ENCODE peak calls at places on chromosomes 1 and 21, in four cellular contexts. Y, I, C and R are unnamed samples.

GRCh38 chr21:38945536-38946245 is 140.0 kb downstream of the ETS2 start:
- DNase-seq in C (no peak), Y (no peak), I (no peak), R (no peak)

GRCh38 chr1:66624412-66625060 is 90.6 kb downstream of the SGIP1 start:
- DNase-seq in I (no peak), Y (no peak), C (no peak), R (no peak)

GRCh38 chr1:23601968-23602876 is 42.9 kb upstream of the ID3 start:
- DNase-seq in I (no peak), C (no peak), Y (no peak), R (no peak)

GRCh38 chr1:185816460-185816859 is 82.3 kb downstream of the HMCN1 start:
- DNase-seq in I (no peak), Y (no peak), C (no peak), R (no peak)

GRCh38 chr1:26038477-26038876 is 7.4 kb downstream of the SLC30A2 start:
- DNase-seq in I (no peak), Y (no peak), C (no peak), R (no peak)

GRCh38 chr1:96409689-96410088 is 311.9 kb upstream of the PTBP2 start:
- DNase-seq in I (no peak), Y (no peak), C (no peak), R (no peak)

GRCh38 chr1:117590273-117590925 is 15.4 kb upstream of the TENT5C start:
- DNase-seq in C (no peak), I (no peak), Y (no peak), R (peak; percentile 28)

GRCh38 chr1:76269175-76269574 is 194.6 kb downstream of the ST6GALNAC3 start:
- DNase-seq in I (no peak), Y (no peak), C (no peak), R (no peak)

GRCh38 chr1:25748531-25749205 is 51.3 kb upstream of the SELENON start:
- DNase-seq in C (no peak), I (no peak), Y (no peak), R (no peak)

GRCh38 chr1:196734006-196734405 is 40.6 kb upstream of the CFHR3 start:
- DNase-seq in Y (no peak), I (no peak), C (no peak), R (no peak)

GRCh38 chr1:56212143-56212542 is 367.2 kb downstream of the PLPP3 start:
- DNase-seq in Y (no peak), I (no peak), C (no peak), R (no peak)

GRCh38 chr21:14536929-14537328 is 9.2 kb downstream of the SAMSN1 start:
- DNase-seq in I (no peak), C (no peak), Y (no peak), R (no peak)

GRCh38 chr1:6445062-6445763 is 20.6 kb downstream of the ESPN start:
- DNase-seq in C (peak; percentile 64), I (peak; percentile 74), Y (no peak), R (no peak)

GRCh38 chr1:109136766-109137165 is 22.9 kb downstream of the ELAPOR1 start:
- DNase-seq in Y (no peak), C (no peak), I (peak; percentile 37), R (no peak)

GRCh38 chr1:75996196-75996595 is 64.0 kb upstream of the ASB17 start:
- DNase-seq in Y (no peak), I (no peak), C (no peak), R (no peak)

GRCh38 chr1:38773483-38773882 is 86.1 kb downstream of the RRAGC start:
- DNase-seq in I (no peak), Y (no peak), C (peak; percentile 37), R (no peak)

GRCh38 chr1:46181343-46182260 is 5.3 kb upstream of the P3R3URF start:
- DNase-seq in C (no peak), Y (no peak), I (peak; percentile 56), R (no peak)

GRCh38 chr21:45011911-45012660 is 62.3 kb upstream of the ADARB1 start:
- DNase-seq in C (no peak), I (peak; percentile 19), Y (no peak), R (no peak)

GRCh38 chr1:184567648-184568047 is 180.8 kb downstream of the C1orf21 start:
- DNase-seq in C (no peak), I (no peak), Y (no peak), R (no peak)

GRCh38 chr1:160733933-160734332 is 5.1 kb upstream of the SLAMF7 start:
- DNase-seq in C (no peak), I (no peak), Y (no peak), R (no peak)

GRCh38 chr1:87155648-87156047 is 173.0 kb upstream of the LMO4 start:
- DNase-seq in I (no peak), C (no peak), Y (no peak), R (no peak)

GRCh38 chr1:157496121-157496526 is 56.2 kb downstream of the FCRL5 start:
- DNase-seq in C (peak; percentile 74), I (no peak), Y (no peak), R (no peak)

DNA sequence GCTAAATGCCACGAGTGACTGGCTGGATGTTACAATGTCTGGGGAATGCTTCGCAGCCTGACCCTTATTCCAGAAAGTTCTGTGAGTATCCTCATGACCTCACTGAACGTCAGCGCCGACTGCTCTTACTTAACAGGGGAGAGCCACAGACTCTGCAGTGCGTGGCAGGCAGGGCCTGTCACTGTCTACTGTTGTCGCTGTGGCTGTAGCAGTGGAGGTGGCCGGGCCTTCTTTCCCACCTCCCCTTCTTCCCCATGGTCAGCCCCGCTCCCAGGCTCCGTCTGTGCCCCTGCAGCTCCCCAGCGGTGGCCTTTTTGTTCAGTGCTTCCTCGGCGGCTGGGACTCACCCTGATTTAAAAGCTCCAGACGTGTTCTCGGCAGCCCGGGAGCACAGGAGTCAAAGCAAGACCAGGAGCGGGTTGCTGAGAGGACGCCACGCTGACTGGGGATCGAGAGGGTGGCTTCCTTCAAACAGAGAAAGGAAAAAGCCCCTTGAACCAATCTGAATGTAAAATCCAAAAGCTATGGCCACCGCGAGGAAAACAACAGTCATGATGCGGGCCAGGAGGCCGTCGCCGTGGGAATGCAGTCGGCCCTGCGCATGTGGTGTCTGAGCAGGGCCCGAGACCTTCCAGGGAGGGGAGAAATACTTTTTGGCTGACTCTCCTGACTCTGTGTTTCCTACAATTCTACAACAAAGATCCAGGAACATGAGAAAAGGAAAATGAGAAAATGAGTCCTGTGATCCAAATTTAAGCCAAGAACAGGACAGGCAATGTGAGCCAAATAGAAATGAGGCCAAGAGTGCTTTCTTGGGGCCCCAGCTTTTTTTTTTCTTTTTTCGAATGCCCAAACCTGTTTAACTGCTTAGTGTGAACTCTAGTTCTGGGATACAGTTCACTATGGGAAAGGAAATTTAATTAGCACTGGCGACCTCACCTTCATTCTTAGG is 52.5 kb upstream of the TARBP1 start:
- DNase-seq in C (no peak), I (peak; percentile 44), Y (no peak), R (peak; percentile 89)
- TF ChIP-seq EP300 in C (no peak), I (peak; percentile 63), Y (no peak), R (peak; percentile 62)

GRCh38 chr1:182611787-182612186 is 7.6 kb upstream of the RGS16 start:
- DNase-seq in C (no peak), Y (no peak), I (no peak), R (no peak)

GRCh38 chr1:182608236-182608635 is 4.0 kb upstream of the RGS16 start:
- DNase-seq in C (no peak), Y (no peak), I (no peak), R (no peak)

GRCh38 chr1:182610606-182611194 is 6.5 kb upstream of the RGS16 start:
- DNase-seq in C (no peak), Y (no peak), I (no peak), R (no peak)

GRCh38 chr1:182611326-182611725 is 7.1 kb upstream of the RGS16 start:
- DNase-seq in Y (no peak), C (no peak), I (no peak), R (no peak)

DNA sequence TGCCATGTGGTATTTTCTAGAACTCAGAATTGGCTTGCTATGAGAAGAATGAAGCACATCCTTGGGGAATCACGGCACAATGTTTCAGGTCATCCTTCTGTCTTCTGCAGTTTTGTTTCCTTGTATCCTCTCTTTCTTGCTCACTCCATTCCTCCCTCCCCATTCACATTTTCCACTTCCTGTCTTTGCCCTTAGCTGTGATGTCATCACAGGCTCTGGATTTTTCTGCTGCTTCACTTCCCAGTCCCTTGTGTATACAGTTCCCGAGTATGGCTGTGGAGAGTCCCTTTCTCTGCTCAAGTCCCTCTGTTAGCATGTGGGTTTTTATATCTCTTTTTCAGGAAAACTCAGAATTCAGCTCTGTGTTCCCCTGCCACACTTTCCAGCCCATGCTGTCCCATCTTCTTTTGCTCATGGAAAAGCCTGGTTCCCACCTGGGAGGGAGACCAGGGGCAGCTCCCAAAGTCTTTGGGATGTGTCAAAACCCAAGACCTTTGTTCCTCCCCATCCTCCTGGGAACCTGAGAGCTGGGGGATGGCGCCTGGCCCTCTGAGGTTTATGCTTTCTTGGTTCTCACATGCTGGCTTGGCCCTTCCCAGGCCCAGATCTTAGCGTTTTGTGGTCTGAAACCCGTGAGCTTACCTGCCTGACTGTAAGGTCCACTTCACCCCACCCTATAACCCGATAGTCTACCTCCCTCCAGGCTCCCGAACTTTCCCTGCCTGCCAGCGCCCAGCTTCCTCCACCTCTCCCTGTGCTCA is 4.8 kb upstream of the RGS16 start:
- DNase-seq in I (no peak), Y (no peak), C (no peak), R (no peak)
- TF ChIP-seq POLR2AphosphoS5 in I (no peak), Y (no peak), C (no peak), R (no peak)

GRCh38 chr1:201375169-201375568 is 2.3 kb downstream of the TNNT2 start:
- DNase-seq in Y (no peak), C (peak; percentile 11), I (no peak), R (no peak)
- TF ChIP-seq CTCF in Y (no peak), C (peak; percentile 20), I (no peak), R (no peak)

DNA sequence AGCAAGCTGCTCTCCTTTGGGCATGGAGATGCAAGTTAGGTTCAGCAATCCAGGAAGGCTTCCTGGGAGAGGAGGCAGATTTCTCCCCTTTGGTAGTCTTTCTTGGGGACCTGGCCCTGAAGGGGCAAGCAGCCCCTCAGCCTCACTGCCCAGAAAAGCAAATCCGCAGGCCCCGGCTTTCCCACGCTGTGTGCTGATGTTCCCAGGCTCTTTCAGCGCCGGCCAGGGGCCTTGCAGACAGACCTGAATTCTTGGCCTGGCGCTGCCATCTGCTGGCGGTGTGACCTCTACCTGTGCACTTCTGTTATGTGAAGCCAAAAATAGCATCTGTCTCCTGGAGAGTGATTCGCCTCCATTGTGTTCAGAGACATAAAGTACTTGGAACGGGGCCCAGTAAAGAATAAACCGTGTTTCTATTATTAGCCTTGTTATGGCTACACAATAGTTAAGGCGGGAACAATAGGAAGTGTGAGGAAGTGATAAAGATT is 64.8 kb downstream of the ALPL start:
- DNase-seq in I (peak; percentile 46), C (peak; percentile 75), Y (no peak), R (no peak)
- TF ChIP-seq EP300 in I (no peak), C (no peak), Y (no peak), R (no peak)

DNA sequence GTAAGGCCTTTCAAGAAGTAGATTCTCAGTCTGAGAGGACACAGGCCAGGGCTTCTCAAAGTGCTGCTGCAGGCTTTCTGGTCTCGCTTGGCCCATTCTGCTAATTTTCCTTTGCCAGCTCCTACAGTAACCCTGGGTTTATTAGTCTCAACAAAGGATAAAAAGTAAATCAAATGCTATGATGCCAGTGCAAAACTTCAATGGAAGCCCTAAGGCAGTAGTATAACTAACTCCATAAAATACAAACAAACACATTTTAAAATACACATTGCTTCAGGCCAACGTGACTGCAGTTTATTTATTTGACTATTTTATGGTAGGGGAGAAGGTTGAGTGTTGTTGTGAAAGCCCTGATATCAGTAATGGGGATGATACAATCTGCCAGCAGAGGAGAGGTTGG is 89.6 kb downstream of the NRDC start:
- DNase-seq in C (no peak), Y (no peak), I (no peak), R (no peak)
- TF ChIP-seq POLR2AphosphoS5 in C (no peak), Y (no peak), I (no peak), R (no peak)